ENCODE peak calls at places on chromosome 20, in six cellular contexts. T is NCI-H1694 treated with DMSO at 0.1 percent for 48 hours; M is CD4-positive, alpha-beta T cell; J is osteocyte; V is adrenal gland; H is activated CD4-positive, alpha-beta T cell treated with anti-CD3 and anti-CD28 coated beads, Interleukin-2, amount 50 U/mL, for 24 hours. Q is an unnamed sample.

GRCh38 chr20:38032585-38033329 is 499 bp downstream of the TTI1 start:
- DNase-seq in T (no peak), M (no peak), J (no peak), V (no peak), H (no peak), Q (no peak)

GRCh38 chr20:641516-641913 is 11.5 kb downstream of the SRXN1 start:
- DNase-seq in M (no peak), H (no peak), J (no peak), T (no peak), V (no peak), Q (no peak)

GRCh38 chr20:21099653-21100589 is 6.2 kb downstream of the LINC00237 start:
- DNase-seq in J (no peak), M (no peak), T (peak; percentile 55), H (no peak), V (no peak), Q (peak; percentile 14)

GRCh38 chr20:8721098-8721497 is 347.8 kb upstream of the PLCB4 start:
- DNase-seq in V (peak; percentile 35), J (no peak), T (peak; percentile 53), H (no peak), M (no peak), Q (peak; percentile 42)

GRCh38 chr20:2955257-2955950 is 82.1 kb downstream of the PTPRA start:
- DNase-seq in J (no peak), M (no peak), T (peak; percentile 18), H (no peak), V (no peak), Q (no peak)

GRCh38 chr20:63230800-63231268 is 4.9 kb upstream of the BIRC7 start:
- DNase-seq in J (no peak), H (no peak), M (no peak), T (no peak), V (peak; percentile 63), Q (peak; percentile 76)

GRCh38 chr20:34861386-34862084 is 11.1 kb downstream of the GGT7 start:
- DNase-seq in T (no peak), V (no peak), J (peak; percentile 69), M (no peak), H (no peak), Q (peak; percentile 40)

GRCh38 chr20:62736407-62737071 is 27.9 kb downstream of the NTSR1 start:
- DNase-seq in V (no peak), T (no peak), M (no peak), J (no peak), H (no peak), Q (no peak)

GRCh38 chr20:7856756-7857155 is 83.5 kb downstream of the HAO1 start:
- DNase-seq in M (no peak), H (no peak), V (no peak), J (no peak), T (no peak), Q (no peak)

GRCh38 chr20:20594171-20594530 is 118.3 kb downstream of the RALGAPA2 start:
- DNase-seq in V (no peak), T (peak; percentile 86), M (no peak), J (no peak), H (no peak), Q (no peak)

GRCh38 chr20:47356220-47356525 is 326 bp downstream of the ZMYND8 start:
- DNase-seq in H (no peak), M (no peak), J (no peak), T (no peak), V (no peak), Q (no peak)

GRCh38 chr20:20480126-20480525 is 112.2 kb downstream of the INSM1 start:
- DNase-seq in M (no peak), T (no peak), H (no peak), V (no peak), J (no peak), Q (no peak)

GRCh38 chr20:57195023-57195758 is 71.2 kb downstream of the BMP7 start:
- DNase-seq in M (no peak), J (no peak), T (no peak), H (no peak), V (no peak), Q (no peak)

GRCh38 chr20:2361035-2361593 is 19.6 kb upstream of the TGM6 start:
- DNase-seq in T (no peak), H (no peak), M (no peak), V (no peak), J (no peak), Q (no peak)

GRCh38 chr20:7989379-7989778 is 30.2 kb downstream of the TMX4 start:
- DNase-seq in H (no peak), T (no peak), M (no peak), V (no peak), J (no peak), Q (no peak)

GRCh38 chr20:56924316-56924975 is 295.3 kb downstream of the TFAP2C start:
- DNase-seq in J (no peak), T (no peak), V (no peak), H (no peak), M (no peak), Q (no peak)

GRCh38 chr20:23588434-23589403 is 17.0 kb downstream of the CST9 start:
- DNase-seq in H (no peak), M (no peak), T (no peak), J (no peak), V (no peak), Q (no peak)

GRCh38 chr20:39112196-39112743 is 150.1 kb downstream of the DHX35 start:
- DNase-seq in M (no peak), V (peak; percentile 38), H (no peak), T (peak; percentile 38), J (no peak), Q (peak; percentile 8)

GRCh38 chr20:46089338-46090094 is at the start of gene NCOA5:
- DNase-seq in T (peak; percentile 84), M (peak; percentile 92), H (peak; percentile 92), V (peak; percentile 96), J (peak; percentile 98), Q (peak; percentile 96)

GRCh38 chr20:13270211-13270610 is 49.1 kb downstream of the ISM1 start:
- DNase-seq in J (no peak), H (no peak), T (no peak), V (no peak), M (no peak), Q (no peak)

GRCh38 chr20:17818187-17818586 is 118.4 kb downstream of the BANF2 start:
- DNase-seq in J (no peak), H (no peak), V (no peak), M (no peak), T (no peak), Q (no peak)

GRCh38 chr20:34547844-34548613 is 10.5 kb upstream of the MAP1LC3A start:
- DNase-seq in T (no peak), J (no peak), H (no peak), V (no peak), M (no peak), Q (no peak)

GRCh38 chr20:51507357-51508036 is 35.0 kb downstream of the NFATC2 start:
- DNase-seq in T (no peak), J (no peak), H (no peak), M (no peak), V (no peak), Q (no peak)

GRCh38 chr20:58171796-58172425 is 56.5 kb downstream of the ANKRD60 start:
- DNase-seq in H (no peak), T (no peak), M (no peak), V (no peak), J (no peak), Q (no peak)